ENCODE peak calls at places on chromosomes 1 and 21, in ten cellular contexts. C, X, E, T, N, U, W, Z, B and L are unnamed samples.

GRCh38 chr1:166827426-166827825 is 11.8 kb upstream of the POGK start:
- DNase-seq in C (no peak), X (no peak), E (no peak), T (no peak), N (no peak), U (no peak), W (no peak), Z (no peak), B (no peak), L (no peak)

GRCh38 chr1:151478923-151479322 is 19.6 kb upstream of the POGZ start:
- DNase-seq in C (no peak), X (no peak), E (no peak), T (no peak), N (no peak), U (no peak), W (no peak), Z (no peak), B (no peak), L (no peak)

GRCh38 chr1:201176931-201177330 is 13.7 kb upstream of the IGFN1 start:
- DNase-seq in C (no peak), X (peak), E (no peak), T (peak), N (peak), U (no peak), W (no peak), Z (no peak), B (no peak), L (no peak)

GRCh38 chr1:177432897-177433296 is 262.1 kb downstream of the BRINP2 start:
- DNase-seq in C (no peak), X (no peak), E (no peak), T (no peak), N (peak), U (no peak), W (peak), Z (no peak), B (no peak), L (no peak)

GRCh38 chr1:202234331-202235002 is 40.9 kb downstream of the LGR6 start:
- DNase-seq in C (no peak), X (no peak), E (no peak), T (peak), N (no peak), U (no peak), W (no peak), Z (peak), B (no peak), L (no peak)

GRCh38 chr1:7670334-7671145 is 100.6 kb upstream of the VAMP3 start:
- DNase-seq in C (no peak), X (no peak), E (peak), T (no peak), N (no peak), U (no peak), W (no peak), Z (no peak), B (no peak), L (no peak)

GRCh38 chr1:184419734-184420161 is 32.9 kb downstream of the C1orf21 start:
- DNase-seq in C (no peak), X (peak), E (no peak), T (peak), N (peak), U (no peak), W (peak), Z (no peak), B (no peak), L (no peak)

GRCh38 chr1:20723537-20724363 is 5.9 kb upstream of the KIF17 start:
- DNase-seq in C (no peak), X (no peak), E (no peak), T (no peak), N (no peak), U (no peak), W (no peak), Z (peak), B (no peak), L (no peak)

GRCh38 chr1:153534933-153535663 is 693 bp downstream of the S100A6 start:
- DNase-seq in C (no peak), X (peak), E (no peak), T (peak), N (peak), U (no peak), W (peak), Z (peak), B (no peak), L (peak)

GRCh38 chr1:240613353-240614142 is 1.6 kb upstream of the GREM2 start:
- DNase-seq in C (no peak), X (no peak), E (no peak), T (no peak), N (no peak), U (no peak), W (no peak), Z (no peak), B (no peak), L (no peak)

GRCh38 chr1:178862864-178863263 is 8.0 kb downstream of the ANGPTL1 start:
- DNase-seq in C (no peak), X (no peak), E (no peak), T (no peak), N (no peak), U (no peak), W (no peak), Z (no peak), B (no peak), L (no peak)

GRCh38 chr1:175278236-175278635 is 85.7 kb upstream of the KIAA0040 start:
- DNase-seq in C (no peak), X (no peak), E (no peak), T (no peak), N (no peak), U (no peak), W (no peak), Z (no peak), B (no peak), L (no peak)

GRCh38 chr1:38026592-38027200 is 14.2 kb downstream of the UTP11 start:
- DNase-seq in C (peak), X (no peak), E (peak), T (peak), N (peak), U (peak), W (peak), Z (no peak), B (peak), L (peak)

GRCh38 chr1:35925741-35926140 is 5.2 kb upstream of the AGO3 start:
- DNase-seq in C (no peak), X (no peak), E (no peak), T (peak), N (no peak), U (no peak), W (peak), Z (no peak), B (no peak), L (peak)

GRCh38 chr1:185328204-185328728 is 11.2 kb upstream of the IVNS1ABP start:
- DNase-seq in C (no peak), X (no peak), E (no peak), T (no peak), N (no peak), U (no peak), W (no peak), Z (no peak), B (no peak), L (no peak)

GRCh38 chr1:117368116-117369108 is 1.2 kb downstream of the MAN1A2 start:
- DNase-seq in C (no peak), X (peak), E (peak), T (no peak), N (peak), U (peak), W (peak), Z (no peak), B (no peak), L (peak)

GRCh38 chr1:2388004-2388913 is 3.1 kb downstream of the MORN1 start:
- DNase-seq in C (no peak), X (no peak), E (no peak), T (no peak), N (no peak), U (no peak), W (no peak), Z (no peak), B (no peak), L (no peak)

GRCh38 chr1:227218870-227219578 is 99.3 kb downstream of the CDC42BPA start:
- DNase-seq in C (peak), X (peak), E (no peak), T (no peak), N (no peak), U (no peak), W (no peak), Z (peak), B (no peak), L (peak)

GRCh38 chr1:96253281-96254035 is 468.1 kb upstream of the PTBP2 start:
- DNase-seq in C (no peak), X (no peak), E (no peak), T (no peak), N (peak), U (no peak), W (peak), Z (no peak), B (no peak), L (no peak)

GRCh38 chr21:42388740-42389448 is 7.0 kb downstream of the TMPRSS3 start:
- DNase-seq in C (peak), X (no peak), E (no peak), T (no peak), N (no peak), U (peak), W (no peak), Z (no peak), B (peak), L (peak)

GRCh38 chr1:220880726-220881506 is 1.7 kb downstream of the HLX start:
- DNase-seq in C (no peak), X (peak), E (peak), T (no peak), N (no peak), U (no peak), W (peak), Z (peak), B (no peak), L (peak)

GRCh38 chr1:238201992-238202391 is 311.3 kb upstream of the ZP4 start:
- DNase-seq in C (no peak), X (no peak), E (no peak), T (no peak), N (no peak), U (no peak), W (no peak), Z (no peak), B (no peak), L (no peak)

GRCh38 chr1:192901500-192901899 is 92.7 kb downstream of the RGS2 start:
- DNase-seq in C (no peak), X (no peak), E (no peak), T (no peak), N (peak), U (no peak), W (no peak), Z (no peak), B (no peak), L (no peak)

GRCh38 chr1:74748962-74749361 is 16.0 kb downstream of the TYW3 start:
- DNase-seq in C (no peak), X (no peak), E (no peak), T (no peak), N (no peak), U (no peak), W (no peak), Z (no peak), B (no peak), L (peak)

GRCh38 chr1:230247921-230248778 is 178.0 kb downstream of the PGBD5 start:
- DNase-seq in C (peak), X (no peak), E (no peak), T (no peak), N (no peak), U (no peak), W (no peak), Z (no peak), B (no peak), L (no peak)

GRCh38 chr1:4513326-4514114 is 140.9 kb upstream of the AJAP1 start:
- DNase-seq in C (no peak), X (no peak), E (no peak), T (no peak), N (no peak), U (no peak), W (no peak), Z (no peak), B (no peak), L (no peak)

GRCh38 chr1:205285391-205286101 is 36.0 kb downstream of the NUAK2 start:
- DNase-seq in C (no peak), X (no peak), E (no peak), T (no peak), N (no peak), U (peak), W (peak), Z (no peak), B (no peak), L (no peak)

GRCh38 chr1:33429846-33430750 is 797 bp downstream of the PHC2 start:
- DNase-seq in C (peak), X (no peak), E (peak), T (no peak), N (peak), U (peak), W (no peak), Z (no peak), B (peak), L (peak)

GRCh38 chr1:47442844-47443529 is 5.1 kb downstream of the FOXD2 start:
- DNase-seq in C (no peak), X (peak), E (no peak), T (no peak), N (no peak), U (no peak), W (no peak), Z (no peak), B (no peak), L (no peak)
- TF ChIP-seq CTCF in C (no peak), X (no peak), E (no peak), T (no peak), N (no peak), U (no peak), W (no peak), Z (no peak), B (no peak), L (no peak)

DNA sequence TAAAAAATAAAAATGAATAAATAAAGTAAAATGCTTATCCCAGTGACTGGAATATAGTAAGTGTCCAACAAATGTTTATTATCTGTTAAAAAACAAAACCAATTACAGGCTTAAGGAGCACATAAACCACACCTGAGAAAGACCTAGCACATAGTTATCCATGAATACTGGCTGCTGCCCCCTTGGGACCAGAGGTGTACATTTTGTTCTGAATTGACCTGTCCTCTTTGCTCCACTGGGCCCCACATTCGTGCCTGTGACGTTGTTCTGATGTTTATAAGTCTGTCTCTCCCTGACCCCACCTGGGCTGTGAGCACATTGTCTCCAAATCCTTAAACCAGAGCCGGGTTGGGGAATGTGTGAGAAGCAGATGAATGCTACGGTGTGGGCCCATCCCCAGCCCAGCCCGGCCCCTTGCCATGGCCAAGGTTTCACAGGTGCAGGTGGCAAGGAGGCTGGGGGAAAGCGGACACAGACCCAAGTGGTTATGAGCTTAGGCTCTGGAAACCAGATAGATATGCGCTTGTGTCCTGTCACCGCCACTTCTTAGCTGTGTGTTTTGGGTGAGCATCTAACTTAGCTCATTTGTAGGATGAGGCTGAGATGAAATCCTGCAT is 29.1 kb downstream of the OPRD1 start:
- DNase-seq in C (no peak), X (no peak), E (no peak), T (no peak), N (no peak), U (no peak), W (no peak), Z (no peak), B (no peak), L (no peak)
- TF ChIP-seq CTCF in C (no peak), X (no peak), E (no peak), T (no peak), N (no peak), U (no peak), W (no peak), Z (no peak), B (no peak), L (no peak)

GRCh38 chr1:108708726-108709660 is 3.7 kb upstream of the FNDC7 start:
- DNase-seq in C (no peak), X (peak), E (peak), T (no peak), N (peak), U (peak), W (no peak), Z (no peak), B (peak), L (peak)
- TF ChIP-seq CTCF in C (no peak), X (no peak), E (peak), T (peak), N (no peak), U (peak), W (no peak), Z (no peak), B (peak), L (no peak)

GRCh38 chr1:159790237-159790917 is 9.6 kb downstream of the DUSP23 start:
- DNase-seq in C (peak), X (no peak), E (peak), T (no peak), N (peak), U (peak), W (peak), Z (no peak), B (peak), L (peak)
- TF ChIP-seq CTCF in C (peak), X (peak), E (peak), T (peak), N (peak), U (peak), W (peak), Z (peak), B (peak), L (peak)

DNA sequence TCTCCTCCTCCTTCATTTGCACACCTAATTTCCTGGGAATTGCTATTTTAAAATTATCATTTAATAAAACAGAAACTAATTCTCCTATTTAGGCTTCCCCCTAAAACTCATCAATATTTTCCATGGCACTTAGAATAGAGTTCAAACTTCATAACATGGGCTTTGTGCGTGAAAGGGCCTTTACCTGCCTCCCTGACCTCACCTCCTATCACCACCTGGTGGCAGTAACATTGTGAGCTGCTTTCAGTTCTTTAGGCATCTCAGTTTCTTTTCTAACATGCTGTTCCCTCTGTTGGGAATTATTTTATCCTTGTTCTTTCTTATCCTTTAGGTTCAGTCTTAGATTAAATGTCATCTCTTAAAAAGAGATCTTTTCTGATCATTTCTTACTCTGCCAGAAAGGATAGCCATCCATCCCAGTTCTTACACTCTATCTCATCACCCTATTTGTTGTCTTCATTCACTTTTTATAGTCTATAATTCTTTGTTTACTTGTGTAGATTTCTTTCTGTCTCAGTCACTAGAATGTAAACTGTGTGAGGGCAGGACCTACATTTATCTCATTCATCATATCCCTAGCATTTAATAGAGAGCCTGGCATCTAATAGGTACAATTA is 133.8 kb upstream of the KIAA1614 start:
- DNase-seq in C (peak), X (peak), E (peak), T (no peak), N (peak), U (peak), W (no peak), Z (no peak), B (peak), L (peak)
- TF ChIP-seq CTCF in C (peak), X (peak), E (peak), T (peak), N (peak), U (peak), W (no peak), Z (no peak), B (peak), L (peak)